ENCODE peak calls at places on chromosomes 13 and 19, in eight cellular contexts. F is heart left ventricle; W is epithelial cell of prostate; K is stimulated activated CD8-positive, alpha-beta memory T cell treated with anti-CD3 and anti-CD28 coated beads, Interleukin-2, amount 100 ng/mL, for 48 hours; J is T47D; M is activated CD4-positive, CD25-positive, alpha-beta regulatory T cell treated with anti-CD3 and anti-CD28 coated beads, Interleukin-2, amount 50 U/mL, for 16 hours; G is colonic mucosa; I is effector CD8-positive, alpha-beta T cell. D is an unnamed sample.

GRCh38 chr19:56136362-56136761 is 4.7 kb upstream of the ZNF444 start:
- DNase-seq in F (no peak), W (no peak), K (no peak), J (no peak), M (no peak), G (no peak), I (no peak), D (no peak)

GRCh38 chr13:84430015-84430414 is 547.7 kb upstream of the SLITRK1 start:
- DNase-seq in F (no peak), W (no peak), K (no peak), J (no peak), M (no peak), G (no peak), I (no peak), D (no peak)

GRCh38 chr13:60957816-60958215 is 457.8 kb downstream of the PCDH20 start:
- DNase-seq in F (no peak), W (no peak), K (no peak), J (no peak), M (no peak), G (no peak), I (no peak), D (no peak)

GRCh38 chr19:29516358-29516725 is 9.5 kb upstream of the VSTM2B start:
- DNase-seq in F (no peak), W (no peak), K (no peak), J (no peak), M (no peak), G (no peak), I (no peak), D (no peak)

GRCh38 chr13:74825170-74825948 is 656.6 kb downstream of the TBC1D4 start:
- DNase-seq in F (no peak), W (peak), K (no peak), J (no peak), M (no peak), G (no peak), I (no peak), D (no peak)

GRCh38 chr13:51034906-51035305 is 76.2 kb downstream of the C13orf42 start:
- DNase-seq in F (no peak), W (no peak), K (no peak), J (no peak), M (no peak), G (peak), I (no peak), D (no peak)

GRCh38 chr19:18282021-18282787 is 782 bp upstream of the JUND start:
- DNase-seq in F (no peak), W (no peak), K (no peak), J (peak), M (no peak), G (peak), I (peak), D (peak)

GRCh38 chr19:38394488-38394887 is 6.0 kb downstream of the SPRED3 start:
- DNase-seq in F (no peak), W (no peak), K (peak), J (no peak), M (no peak), G (no peak), I (peak), D (no peak)

GRCh38 chr13:50261502-50261901 is 246.3 kb downstream of the KCNRG start:
- DNase-seq in F (no peak), W (no peak), K (no peak), J (no peak), M (no peak), G (no peak), I (no peak), D (no peak)

GRCh38 chr13:47598340-47598911 is 402.6 kb downstream of the SUCLA2 start:
- DNase-seq in F (no peak), W (no peak), K (no peak), J (peak), M (no peak), G (no peak), I (no peak), D (no peak)

GRCh38 chr19:28242317-28242927 is 970.5 kb downstream of the UQCRFS1 start:
- DNase-seq in F (no peak), W (no peak), K (no peak), J (peak), M (no peak), G (peak), I (no peak), D (no peak)

GRCh38 chr13:65724261-65724660 is 1505.9 kb downstream of the PCDH9 start:
- DNase-seq in F (no peak), W (no peak), K (no peak), J (no peak), M (no peak), G (no peak), I (no peak), D (no peak)

GRCh38 chr13:79812070-79812850 is 331.3 kb downstream of the NDFIP2 start:
- DNase-seq in F (no peak), W (no peak), K (no peak), J (no peak), M (no peak), G (no peak), I (no peak), D (no peak)

GRCh38 chr19:14472202-14472961 is 2.8 kb downstream of the PTGER1 start:
- DNase-seq in F (peak), W (no peak), K (peak), J (no peak), M (peak), G (peak), I (peak), D (peak)

GRCh38 chr19:7287716-7288115 is 6.5 kb downstream of the INSR start:
- DNase-seq in F (no peak), W (no peak), K (no peak), J (no peak), M (no peak), G (no peak), I (no peak), D (no peak)

GRCh38 chr13:35954207-35954560 is 177.0 kb downstream of the DCLK1 start:
- DNase-seq in F (no peak), W (no peak), K (no peak), J (no peak), M (no peak), G (no peak), I (no peak), D (no peak)

GRCh38 chr13:98041081-98041820 is 87.8 kb downstream of the IPO5 start:
- DNase-seq in F (no peak), W (no peak), K (no peak), J (no peak), M (no peak), G (no peak), I (no peak), D (no peak)

GRCh38 chr19:36371886-36372285 is 7.1 kb downstream of the ZFP14 start:
- DNase-seq in F (no peak), W (no peak), K (no peak), J (no peak), M (no peak), G (no peak), I (no peak), D (no peak)

GRCh38 chr13:100514788-100515409 is 73.7 kb downstream of the GGACT start:
- DNase-seq in F (peak), W (no peak), K (peak), J (peak), M (peak), G (peak), I (peak), D (peak)

GRCh38 chr19:6071103-6071485 is 39.2 kb downstream of the RFX2 start:
- DNase-seq in F (no peak), W (no peak), K (no peak), J (no peak), M (no peak), G (peak), I (no peak), D (peak)